ENCODE peak calls at places on chromosomes 11 and 22, in four cellular contexts. One of them, this sample, is unnamed.

GRCh38 chr11:120210651-120211521 is at the start of gene OAF:
- DNase-seq in spleen: peak; percentile 87
- DNase-seq in CD4-positive, alpha-beta memory T cell: peak; percentile 65
- DNase-seq in uterus: peak; percentile 82
- DNase-seq in this sample: peak; percentile 85

GRCh38 chr22:35482974-35483373 is 57.7 kb upstream of the RASD2 start:
- DNase-seq in CD4-positive, alpha-beta memory T cell: no peak
- DNase-seq in spleen: no peak
- DNase-seq in uterus: no peak
- DNase-seq in this sample: no peak

GRCh38 chr11:74818283-74818946 is 69.8 kb downstream of the RNF169 start:
- DNase-seq in CD4-positive, alpha-beta memory T cell: no peak
- DNase-seq in uterus: no peak
- DNase-seq in spleen: no peak
- DNase-seq in this sample: no peak

GRCh38 chr11:72629266-72629665 is 45.0 kb downstream of the PDE2A start:
- DNase-seq in spleen: no peak
- DNase-seq in CD4-positive, alpha-beta memory T cell: no peak
- DNase-seq in uterus: no peak
- DNase-seq in this sample: peak; percentile 97

GRCh38 chr11:2434008-2434407 is 10.3 kb downstream of the TRPM5 start:
- DNase-seq in CD4-positive, alpha-beta memory T cell: no peak
- DNase-seq in spleen: no peak
- DNase-seq in uterus: no peak
- DNase-seq in this sample: no peak

GRCh38 chr11:74001822-74002286 is 7.0 kb downstream of the UCP3 start:
- DNase-seq in uterus: no peak
- DNase-seq in CD4-positive, alpha-beta memory T cell: no peak
- DNase-seq in spleen: peak; percentile 67
- DNase-seq in this sample: peak; percentile 38

GRCh38 chr11:108147150-108147549 is 25.8 kb downstream of the ACAT1 start:
- DNase-seq in CD4-positive, alpha-beta memory T cell: no peak
- DNase-seq in uterus: no peak
- DNase-seq in spleen: no peak
- DNase-seq in this sample: no peak

GRCh38 chr11:95228081-95228859 is 2.7 kb downstream of the SESN3 start:
- DNase-seq in spleen: no peak
- DNase-seq in uterus: no peak
- DNase-seq in CD4-positive, alpha-beta memory T cell: no peak
- DNase-seq in this sample: no peak

GRCh38 chr11:92376146-92376599 is 151.6 kb downstream of the FAT3 start:
- DNase-seq in CD4-positive, alpha-beta memory T cell: no peak
- DNase-seq in uterus: no peak
- DNase-seq in spleen: no peak
- DNase-seq in this sample: no peak

GRCh38 chr22:44086759-44087158 is 62.7 kb downstream of the PARVB start:
- DNase-seq in spleen: no peak
- DNase-seq in uterus: peak; percentile 43
- DNase-seq in CD4-positive, alpha-beta memory T cell: no peak
- DNase-seq in this sample: no peak

DNA sequence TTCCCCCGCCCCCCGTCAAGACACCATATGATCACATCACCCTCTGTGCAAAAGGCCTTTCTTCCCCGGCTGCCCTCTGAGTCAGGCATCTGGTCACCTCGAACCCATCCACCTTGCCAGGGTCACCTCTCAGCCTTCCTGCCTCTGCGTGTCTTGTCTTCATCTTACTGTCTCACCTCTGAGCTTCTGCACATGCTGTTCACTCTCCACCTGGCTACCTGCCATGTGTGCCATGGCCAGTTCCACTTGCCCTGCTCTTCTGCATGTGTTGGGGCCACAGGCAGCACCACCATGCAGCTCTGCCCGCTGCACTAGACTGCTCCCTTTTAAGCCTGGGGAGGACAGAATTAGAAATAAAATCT is 9.8 kb downstream of the ZNF74 start:
- DNase-seq in uterus: no peak
- DNase-seq in spleen: peak; percentile 64
- DNase-seq in CD4-positive, alpha-beta memory T cell: no peak
- DNase-seq in this sample: no peak
- H3K36me3 ChIP-seq in uterus: no peaks in the 10 kb centered on the region
- H3K36me3 ChIP-seq in spleen: peaks cover 66% of the 10 kb centered on the region
- H3K36me3 ChIP-seq in CD4-positive, alpha-beta memory T cell: peaks cover 10% of the 10 kb centered on the region
- H3K36me3 ChIP-seq in this sample: peaks cover 23% of the 10 kb centered on the region

DNA sequence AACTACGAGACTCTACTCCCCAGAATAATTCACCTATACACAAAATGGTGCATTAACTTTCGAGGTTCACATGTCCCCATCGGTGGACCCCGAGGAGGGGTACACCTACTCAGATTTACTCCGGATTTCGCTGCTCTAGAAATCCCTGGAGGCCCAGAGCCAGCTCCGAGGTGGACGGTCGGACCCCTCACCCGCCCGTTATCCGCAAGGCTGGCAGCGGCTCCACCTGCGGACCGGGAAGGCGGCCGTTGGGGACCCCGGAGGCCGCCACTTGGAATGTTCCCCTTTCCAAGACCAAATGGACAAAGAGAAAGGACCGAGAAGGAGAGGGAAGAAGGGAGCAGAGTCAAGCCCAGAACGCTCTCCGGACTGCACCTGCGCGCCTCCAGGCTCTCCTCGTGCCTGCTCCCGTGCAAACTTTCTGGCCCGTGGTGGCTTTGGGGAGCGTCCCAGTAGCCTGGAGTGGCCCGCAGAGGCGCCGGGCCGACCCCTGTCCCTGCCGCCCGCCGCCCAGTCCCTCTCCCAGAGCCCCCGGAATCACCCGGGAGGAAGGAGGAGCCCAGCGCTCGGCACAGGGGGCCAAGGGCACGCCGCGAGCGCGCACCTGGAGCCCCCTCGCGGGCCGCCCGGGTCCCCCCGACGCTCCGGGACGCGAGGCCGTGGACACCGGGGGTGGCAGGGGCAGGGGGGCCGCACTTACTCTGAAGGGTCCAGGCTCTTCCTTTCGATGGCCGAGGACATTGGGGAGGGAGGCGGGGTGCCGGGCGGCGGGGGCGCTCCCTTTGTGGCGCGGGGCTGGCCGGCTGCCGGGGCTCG is 23.0 kb downstream of the LMO2 start:
- DNase-seq in spleen: peak; percentile 85
- DNase-seq in uterus: no peak
- DNase-seq in CD4-positive, alpha-beta memory T cell: no peak
- DNase-seq in this sample: no peak
- H3K4me3 ChIP-seq in spleen: peak overlapping the region; percentile 85
- H3K4me3 ChIP-seq in uterus: peak overlapping the region; percentile 42
- H3K4me3 ChIP-seq in CD4-positive, alpha-beta memory T cell: no peak overlapping the region
- H3K4me3 ChIP-seq in this sample: peak overlapping the region; percentile 30

DNA sequence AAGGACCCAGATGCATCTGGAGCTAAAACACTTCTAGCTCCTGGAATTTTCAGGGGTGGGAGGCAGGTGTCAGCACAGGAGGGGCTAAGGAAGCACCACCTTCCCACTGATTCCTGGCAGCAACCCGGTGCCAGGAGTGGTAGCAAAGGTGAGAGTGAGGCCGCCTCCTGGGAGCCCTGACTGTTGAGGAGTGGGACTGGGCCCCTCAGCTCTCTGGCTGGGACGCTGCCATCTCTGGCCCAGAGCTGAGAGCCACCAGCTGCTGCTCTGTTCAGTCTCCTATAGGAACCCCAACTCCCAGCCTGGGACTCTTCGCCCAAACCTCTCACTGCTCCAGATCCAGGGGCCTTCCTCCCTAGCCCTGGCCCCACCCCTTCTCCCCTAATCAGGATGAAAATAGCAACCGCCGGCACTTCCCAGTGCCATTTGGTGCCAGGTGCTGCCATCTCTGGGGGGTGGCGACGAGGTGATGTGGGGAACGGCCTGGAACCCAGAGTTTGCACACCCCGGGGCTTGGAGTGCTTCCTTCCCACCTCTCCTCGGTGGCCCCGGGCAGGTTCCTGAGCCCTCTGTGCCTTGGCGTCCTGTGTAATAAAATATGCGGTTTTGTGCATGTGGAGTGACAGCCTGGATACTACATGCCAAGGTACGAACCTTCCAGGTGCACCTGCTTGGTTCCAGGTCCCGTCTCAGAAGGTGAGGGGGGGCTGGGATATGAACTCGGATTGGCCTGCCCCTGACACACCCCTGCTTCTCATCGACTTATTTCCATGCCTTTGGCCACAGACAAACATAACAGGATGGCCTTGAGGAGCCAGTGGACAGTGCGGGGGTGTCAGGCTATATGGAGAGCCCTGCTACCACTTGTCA is 35.7 kb upstream of the CELSR1 start:
- DNase-seq in uterus: no peak
- DNase-seq in CD4-positive, alpha-beta memory T cell: no peak
- DNase-seq in spleen: peak; percentile 61
- DNase-seq in this sample: peak; percentile 59
- H3K27ac ChIP-seq in uterus: no peak overlapping the region
- H3K27ac ChIP-seq in CD4-positive, alpha-beta memory T cell: no peak overlapping the region
- H3K27ac ChIP-seq in spleen: no peak overlapping the region
- H3K27ac ChIP-seq in this sample: no peak overlapping the region

DNA sequence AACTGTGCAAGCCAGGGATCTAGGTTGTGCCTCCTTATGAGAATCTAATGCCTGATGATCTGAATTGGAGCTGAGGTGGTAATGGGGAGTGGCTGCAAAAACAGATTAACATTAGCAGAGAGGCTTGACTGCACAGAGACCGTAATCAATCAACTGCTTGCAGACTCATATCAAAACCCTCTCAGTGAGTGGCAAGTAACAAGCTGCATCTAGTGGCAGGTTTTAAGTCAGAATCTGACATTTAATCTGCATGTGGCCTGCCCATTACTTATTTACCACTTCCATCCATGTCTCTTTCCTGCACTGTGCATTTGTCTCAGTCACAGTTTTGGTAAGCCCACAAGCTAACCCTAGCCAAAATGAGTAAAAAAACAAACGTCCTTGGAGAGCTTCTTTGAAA is 11.2 kb downstream of the C11orf58 start:
- DNase-seq in spleen: no peak
- DNase-seq in CD4-positive, alpha-beta memory T cell: no peak
- DNase-seq in uterus: no peak
- DNase-seq in this sample: no peak
- H3K36me3 ChIP-seq in spleen: peaks cover 100% of the 10 kb centered on the region
- H3K36me3 ChIP-seq in CD4-positive, alpha-beta memory T cell: peaks cover 66% of the 10 kb centered on the region
- H3K36me3 ChIP-seq in uterus: no peaks in the 10 kb centered on the region
- H3K36me3 ChIP-seq in this sample: peaks cover 16% of the 10 kb centered on the region

DNA sequence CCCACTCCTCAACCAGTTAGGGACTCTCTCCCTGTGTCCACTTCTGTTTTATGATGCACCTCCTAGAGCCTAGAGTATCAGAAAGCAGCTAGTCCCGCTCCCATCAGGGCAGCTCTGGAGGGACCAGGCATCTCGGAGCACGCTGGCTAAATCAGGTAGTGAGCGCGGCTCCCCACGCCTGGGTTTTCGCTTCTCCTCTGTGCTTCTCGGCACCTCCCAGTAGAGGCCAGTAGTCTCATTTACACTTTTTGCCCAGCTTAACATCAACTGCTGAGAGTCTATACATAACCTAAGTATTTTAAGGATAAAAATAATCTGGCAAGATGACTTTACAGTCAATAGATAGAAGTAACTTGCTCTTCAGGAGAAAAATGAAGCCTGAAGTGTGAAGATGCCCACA is 473.8 kb downstream of the OPCML start:
- DNase-seq in CD4-positive, alpha-beta memory T cell: no peak
- DNase-seq in uterus: no peak
- DNase-seq in spleen: no peak
- DNase-seq in this sample: no peak
- H3K4me3 ChIP-seq in CD4-positive, alpha-beta memory T cell: no peak overlapping the region
- H3K4me3 ChIP-seq in uterus: no peak overlapping the region
- H3K4me3 ChIP-seq in spleen: no peak overlapping the region
- H3K4me3 ChIP-seq in this sample: no peak overlapping the region

GRCh38 chr11:70880416-70880815 is 372.0 kb downstream of the SHANK2 start:
- DNase-seq in spleen: no peak
- DNase-seq in uterus: no peak
- DNase-seq in CD4-positive, alpha-beta memory T cell: no peak
- DNase-seq in this sample: no peak

GRCh38 chr11:70882716-70883085 is 369.7 kb downstream of the SHANK2 start:
- DNase-seq in spleen: no peak
- DNase-seq in uterus: no peak
- DNase-seq in CD4-positive, alpha-beta memory T cell: no peak
- DNase-seq in this sample: no peak

GRCh38 chr11:70883973-70884688 is 368.2 kb downstream of the SHANK2 start:
- DNase-seq in uterus: no peak
- DNase-seq in spleen: no peak
- DNase-seq in CD4-positive, alpha-beta memory T cell: no peak
- DNase-seq in this sample: no peak

GRCh38 chr11:70883323-70883940 is 368.9 kb downstream of the SHANK2 start:
- DNase-seq in uterus: no peak
- DNase-seq in spleen: no peak
- DNase-seq in CD4-positive, alpha-beta memory T cell: no peak
- DNase-seq in this sample: peak; percentile 55

DNA sequence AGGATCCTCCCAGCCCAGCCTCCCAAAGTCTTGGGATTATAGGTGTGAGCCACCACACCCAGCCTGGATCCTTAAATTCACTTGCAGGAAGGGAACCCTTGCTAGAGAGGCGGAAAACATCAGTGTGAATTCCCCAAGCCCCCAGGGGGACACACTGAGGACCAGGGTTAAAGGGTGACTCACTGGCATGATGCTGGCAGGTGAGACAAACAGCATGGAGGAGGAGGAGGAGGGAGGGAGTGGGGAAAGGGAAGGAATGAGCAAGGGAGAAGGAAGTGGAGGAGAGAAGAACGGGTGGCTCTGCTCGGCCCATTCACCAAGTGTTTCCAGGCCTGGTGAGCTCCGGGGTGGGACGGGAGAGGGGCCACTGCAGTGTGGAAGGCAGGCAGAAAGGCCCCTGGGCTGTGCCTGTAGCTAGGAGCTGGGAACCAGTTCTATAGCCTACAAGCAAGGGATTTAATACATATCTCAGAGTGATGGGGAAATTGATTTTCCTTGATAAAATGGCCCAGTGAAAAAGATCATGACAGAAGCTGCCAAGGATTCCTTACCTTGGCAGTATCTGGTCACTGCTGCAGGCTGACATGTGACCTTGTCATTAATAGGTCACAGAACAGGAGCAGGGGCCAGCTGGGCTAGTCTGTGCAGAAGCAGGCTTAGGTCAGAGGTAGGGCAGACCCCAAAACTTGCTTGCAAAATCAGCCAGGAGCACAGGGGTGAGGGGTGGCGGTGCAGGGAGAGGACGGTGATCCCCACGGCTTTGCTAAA is 370.2 kb downstream of the SHANK2 start:
- DNase-seq in uterus: no peak
- DNase-seq in CD4-positive, alpha-beta memory T cell: no peak
- DNase-seq in spleen: no peak
- DNase-seq in this sample: no peak
- H3K27ac ChIP-seq in uterus: no peak overlapping the region
- H3K27ac ChIP-seq in CD4-positive, alpha-beta memory T cell: no peak overlapping the region
- H3K27ac ChIP-seq in spleen: no peak overlapping the region
- H3K27ac ChIP-seq in this sample: no peak overlapping the region